ENCODE peak calls at places on chromosomes 11 and 22, in eight cellular contexts. W is breast epithelium, U is MM.1S, F is pancreas, M is spleen, G is IMR-90, Z is mammary epithelial cell, L is HAP-1. A is an unnamed sample. For H3K4me1, the result is how much of the 10 kb centered on the place peaks cover.

GRCh38 chr11:2366271-2366670 is 10.8 kb upstream of the CD81 start:
- DNase-seq in M (no peak), U (no peak), G (no peak), Z (no peak), F (no peak), L (no peak), W (peak), A (no peak)

GRCh38 chr11:32109138-32109537 is 18.3 kb downstream of the RCN1 start:
- DNase-seq in W (no peak), F (no peak), L (no peak), G (peak), Z (no peak), M (no peak), U (no peak), A (no peak)

GRCh38 chr22:33654173-33654890 is 265.9 kb downstream of the LARGE1 start:
- DNase-seq in M (no peak), L (no peak), W (no peak), Z (no peak), G (no peak), U (no peak), F (no peak), A (no peak)

GRCh38 chr11:112588252-112588668 is 327.6 kb upstream of the PLET1 start:
- DNase-seq in Z (peak), U (peak), F (no peak), M (no peak), G (peak), L (peak), W (peak), A (no peak)

GRCh38 chr11:93563857-93564256 is 20.7 kb upstream of the SMCO4 start:
- DNase-seq in U (no peak), G (no peak), F (no peak), W (no peak), Z (no peak), L (no peak), M (no peak), A (no peak)

GRCh38 chr11:111441443-111441842 is 62.4 kb upstream of the POU2AF1 start:
- DNase-seq in M (no peak), F (no peak), U (no peak), Z (peak), G (peak), L (no peak), W (no peak), A (no peak)

GRCh38 chr11:32229566-32230240 is 138.8 kb downstream of the RCN1 start:
- DNase-seq in M (no peak), Z (no peak), U (no peak), W (no peak), G (no peak), L (no peak), F (no peak), A (no peak)

GRCh38 chr11:971092-971690 is 45.5 kb downstream of the AP2A2 start:
- DNase-seq in G (no peak), M (no peak), L (no peak), U (no peak), F (no peak), W (no peak), Z (no peak), A (no peak)

GRCh38 chr11:116697011-116697410 is 75.8 kb downstream of the BUD13 start:
- DNase-seq in F (no peak), M (peak), W (no peak), Z (peak), L (no peak), G (no peak), U (no peak), A (no peak)

GRCh38 chr11:7551571-7551970 is 37.8 kb downstream of the PPFIBP2 start:
- DNase-seq in U (no peak), L (no peak), W (no peak), Z (peak), M (no peak), F (no peak), G (peak), A (no peak)

GRCh38 chr11:95296165-95296564 is 65.2 kb upstream of the SESN3 start:
- DNase-seq in M (no peak), L (no peak), F (no peak), W (no peak), G (no peak), Z (no peak), U (no peak), A (no peak)

GRCh38 chr22:22720724-22721261 is 76.4 kb downstream of the GGTLC2 start:
- DNase-seq in G (no peak), L (no peak), U (peak), Z (peak), M (no peak), W (no peak), F (no peak), A (no peak)

GRCh38 chr11:118633979-118634378 is 26.6 kb downstream of the PHLDB1 start:
- DNase-seq in F (no peak), G (peak), Z (no peak), W (no peak), U (no peak), L (no peak), M (no peak), A (no peak)

GRCh38 chr22:38963872-38964271 is 6.5 kb downstream of the APOBEC3A start:
- DNase-seq in U (no peak), M (peak), F (no peak), L (no peak), G (no peak), W (no peak), Z (no peak), A (no peak)

GRCh38 chr11:30586251-30587144 is at the start of gene MPPED2:
- DNase-seq in M (peak), F (peak), L (peak), G (no peak), Z (no peak), U (peak), W (peak), A (peak)

GRCh38 chr22:22745225-22746060 is 101.0 kb downstream of the GGTLC2 start:
- DNase-seq in M (no peak), W (no peak), L (peak), Z (no peak), G (peak), U (peak), F (no peak), A (peak)

GRCh38 chr11:57321996-57322880 is 2.5 kb downstream of the TNKS1BP1 start:
- DNase-seq in L (peak), U (no peak), Z (peak), M (no peak), G (peak), F (peak), W (peak), A (no peak)
- H3K4me1 ChIP-seq in L (under half), U (under half), Z (half or more), M (half or more), G (under half), F (under half), W (under half), A (under half)

GRCh38 chr22:28978863-28979799 is 82.5 kb downstream of the C22orf31 start:
- DNase-seq in W (no peak), L (no peak), U (no peak), F (no peak), M (no peak), G (no peak), Z (no peak), A (no peak)
- H3K4me1 ChIP-seq in W (under half), L (under half), U (under half), F (under half), M (under half), G (under half), Z (under half), A (under half)

GRCh38 chr11:121891134-121891533 is 224.9 kb downstream of the BLID start:
- DNase-seq in W (no peak), Z (no peak), U (no peak), L (no peak), F (no peak), G (no peak), M (no peak), A (no peak)
- H3K4me1 ChIP-seq in W (under half), Z (half or more), U (under half), L (under half), F (under half), G (under half), M (under half), A (under half)

DNA sequence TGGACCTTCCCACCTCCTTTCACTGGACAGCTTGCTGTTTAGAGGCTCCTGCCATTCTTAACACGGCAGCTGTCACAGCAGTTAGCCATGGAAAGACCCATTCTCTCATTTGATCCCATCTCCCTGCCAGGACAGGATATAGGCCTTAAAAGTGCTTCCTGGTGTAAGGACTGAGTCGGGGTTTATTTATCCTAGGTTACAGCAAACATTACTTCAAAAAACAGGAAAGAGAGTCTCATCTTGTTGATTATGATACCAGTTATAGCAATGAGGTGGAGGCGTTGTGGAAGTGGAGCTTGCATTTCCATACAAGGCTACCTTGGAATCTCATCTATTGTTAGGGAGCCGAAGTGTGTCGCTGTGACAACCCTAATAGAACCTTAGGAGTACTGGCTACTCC is 17.4 kb upstream of the ETS1 start:
- DNase-seq in L (no peak), G (no peak), Z (no peak), M (no peak), W (no peak), F (no peak), U (no peak), A (no peak)
- H3K4me1 ChIP-seq in L (under half), G (under half), Z (under half), M (under half), W (under half), F (under half), U (under half), A (under half)

GRCh38 chr11:27233654-27234042 is 129.4 kb downstream of the CCDC34 start:
- DNase-seq in U (no peak), F (no peak), G (no peak), Z (no peak), M (no peak), L (no peak), W (no peak), A (no peak)
- H3K4me1 ChIP-seq in U (under half), F (under half), G (under half), Z (under half), M (under half), L (under half), W (under half), A (under half)

A was measured in naive thymus-derived CD4-positive, alpha-beta T cell.